ENCODE peak calls at places on chromosomes 2 and 18, in eight cellular contexts. S, X, H, Z, P, M, G and T are unnamed samples.
A peak's percentile ranks its signal among the peaks of the same experiment; 100 is the strongest.

GRCh38 chr2:30232027-30232800 is 880 bp downstream of the LBH start:
- DNase-seq in H (peak; percentile 56), G (peak; percentile 84), Z (peak; percentile 63), M (peak; percentile 44), P (peak; percentile 45), X (peak; percentile 69), S (peak; percentile 72), T (peak; percentile 43)

GRCh38 chr2:3097804-3098203 is 279.8 kb downstream of the EIPR1 start:
- DNase-seq in M (no peak), P (no peak), H (no peak), Z (no peak), G (no peak), X (no peak), S (no peak), T (no peak)

GRCh38 chr18:49913221-49913620 is 99.9 kb upstream of the ACAA2 start:
- DNase-seq in H (no peak), X (no peak), M (no peak), P (no peak), S (no peak), G (no peak), Z (no peak), T (no peak)

GRCh38 chr2:215677466-215677865 is 241.6 kb upstream of the FN1 start:
- DNase-seq in H (no peak), M (no peak), X (no peak), P (no peak), Z (peak; percentile 67), G (no peak), S (no peak), T (no peak)

GRCh38 chr18:47749195-47749973 is 181.1 kb downstream of the SMAD2 start:
- DNase-seq in X (peak; percentile 90), G (peak; percentile 90), M (peak; percentile 79), H (peak; percentile 68), S (peak; percentile 88), P (peak; percentile 81), Z (peak; percentile 44), T (peak; percentile 83)

GRCh38 chr2:198347349-198347748 is 543.0 kb downstream of the PLCL1 start:
- DNase-seq in X (no peak), P (no peak), G (no peak), M (no peak), H (no peak), Z (peak; percentile 26), S (no peak), T (no peak)

GRCh38 chr18:36735130-36735529 is 93.7 kb downstream of the TPGS2 start:
- DNase-seq in S (no peak), P (no peak), Z (no peak), X (no peak), M (no peak), H (no peak), G (no peak), T (no peak)

GRCh38 chr2:31347788-31348187 is 66.8 kb downstream of the XDH start:
- DNase-seq in H (no peak), P (no peak), S (no peak), Z (peak; percentile 74), M (peak; percentile 6), G (no peak), X (peak; percentile 57), T (no peak)

GRCh38 chr18:23239350-23239692 is 104.0 kb downstream of the CABLES1 start:
- DNase-seq in S (no peak), H (no peak), M (no peak), X (no peak), G (no peak), P (no peak), Z (no peak), T (no peak)

GRCh38 chr2:239727776-239728600 is 297.2 kb downstream of the NDUFA10 start:
- DNase-seq in S (peak; percentile 39), P (peak; percentile 46), X (no peak), Z (no peak), H (no peak), M (no peak), G (no peak), T (no peak)

GRCh38 chr2:181779288-181779871 is 99.1 kb upstream of the NEUROD1 start:
- DNase-seq in X (no peak), H (no peak), G (no peak), Z (peak; percentile 79), S (no peak), M (no peak), P (no peak), T (no peak)

GRCh38 chr2:45968946-45969584 is 317.6 kb downstream of the PRKCE start:
- DNase-seq in H (no peak), M (no peak), S (no peak), P (peak; percentile 49), Z (peak; percentile 80), X (no peak), G (no peak), T (no peak)

GRCh38 chr18:5197032-5197434 is at the start of gene AKAIN1:
- DNase-seq in G (peak; percentile 90), Z (peak; percentile 44), P (peak; percentile 26), S (no peak), H (peak; percentile 36), X (peak; percentile 95), M (peak; percentile 80), T (peak; percentile 16)

GRCh38 chr18:76672627-76673026 is 149.7 kb upstream of the ZNF236 start:
- DNase-seq in Z (peak; percentile 82), X (no peak), H (peak; percentile 7), M (no peak), G (peak; percentile 31), S (no peak), P (no peak), T (no peak)

GRCh38 chr2:219697811-219698683 is 70.6 kb downstream of the SLC4A3 start:
- DNase-seq in H (no peak), M (no peak), X (no peak), S (no peak), Z (no peak), P (no peak), G (no peak), T (no peak)

GRCh38 chr18:8348051-8348450 is 261.2 kb upstream of the RAB12 start:
- DNase-seq in M (no peak), Z (no peak), P (no peak), H (no peak), G (no peak), X (no peak), S (no peak), T (no peak)

GRCh38 chr2:119650206-119650605 is 28.8 kb upstream of the TMEM177 start:
- DNase-seq in P (no peak), S (no peak), X (no peak), M (no peak), Z (peak; percentile 49), G (no peak), H (no peak), T (no peak)

GRCh38 chr2:197088694-197089093 is 162.2 kb upstream of the PGAP1 start:
- DNase-seq in P (no peak), Z (peak; percentile 84), G (peak; percentile 42), H (no peak), M (no peak), S (no peak), X (no peak), T (no peak)

GRCh38 chr18:57135705-57136104 is 11.2 kb upstream of the BOD1L2 start:
- DNase-seq in X (no peak), G (no peak), H (no peak), M (no peak), S (no peak), P (no peak), Z (no peak), T (no peak)

GRCh38 chr2:15733867-15734765 is 142.4 kb downstream of the DDX1 start:
- DNase-seq in P (no peak), X (no peak), H (peak; percentile 33), S (no peak), Z (peak; percentile 78), G (peak; percentile 51), M (no peak), T (no peak)
- H3K27ac ChIP-seq in P (no peak overlapping the region), X (no peak overlapping the region), H (no peak overlapping the region), S (no peak overlapping the region), Z (no peak overlapping the region), G (peak overlapping the region; percentile 35), M (no peak overlapping the region), T (no peak overlapping the region)

GRCh38 chr2:47205576-47206141 is 50.6 kb upstream of the STPG4 start:
- DNase-seq in P (no peak), M (no peak), X (no peak), G (peak; percentile 68), Z (peak; percentile 80), S (no peak), H (no peak), T (no peak)

GRCh38 chr2:47204691-47205090 is 49.6 kb upstream of the STPG4 start:
- DNase-seq in P (no peak), S (no peak), X (no peak), G (no peak), M (no peak), H (no peak), Z (no peak), T (no peak)

GRCh38 chr2:47207614-47208013 is 52.5 kb upstream of the STPG4 start:
- DNase-seq in Z (no peak), H (no peak), S (no peak), G (no peak), X (no peak), P (no peak), M (no peak), T (no peak)

GRCh38 chr2:47211497-47212011 is 56.4 kb upstream of the STPG4 start:
- DNase-seq in S (no peak), P (no peak), Z (no peak), X (no peak), M (no peak), H (no peak), G (no peak), T (no peak)

DNA sequence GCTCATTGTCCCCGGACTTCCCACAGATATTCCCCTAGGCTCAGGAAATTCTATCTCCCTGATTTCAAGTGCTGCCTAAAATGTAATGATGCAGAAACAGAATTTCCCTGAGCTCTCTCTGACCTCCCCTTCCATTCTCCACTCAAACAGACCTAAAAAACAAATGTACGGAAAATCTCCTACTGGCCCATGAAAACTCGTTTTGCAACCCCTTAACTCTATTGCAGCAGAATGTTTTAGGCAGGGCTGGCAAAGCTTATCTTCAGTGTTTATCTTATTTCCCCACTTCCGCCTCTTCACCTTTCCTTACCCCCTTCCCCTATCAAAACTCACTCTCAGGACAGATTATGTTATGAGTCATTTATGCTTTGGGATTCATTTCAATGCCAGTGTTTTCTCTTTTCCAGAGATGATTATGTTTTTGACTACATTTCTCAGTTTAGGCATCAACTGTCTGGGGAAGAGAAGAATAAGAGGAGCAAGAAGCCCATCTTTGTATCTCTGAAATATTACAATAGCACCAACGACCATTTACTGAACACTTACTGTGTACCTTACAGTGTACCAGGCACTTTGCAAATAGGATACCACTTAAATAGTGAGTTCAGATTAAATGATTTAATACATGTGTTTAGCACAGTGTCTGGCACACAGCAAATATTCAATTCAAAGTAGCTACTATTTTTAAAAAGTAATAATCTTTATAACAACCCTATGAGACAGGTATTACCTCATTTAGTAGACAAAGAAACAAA is 53.9 kb upstream of the STPG4 start:
- DNase-seq in P (no peak), H (peak; percentile 56), Z (peak; percentile 70), S (no peak), M (no peak), X (no peak), G (peak; percentile 61), T (no peak)
- H3K27ac ChIP-seq in P (no peak overlapping the region), H (peak overlapping the region; percentile 8), Z (no peak overlapping the region), S (no peak overlapping the region), M (no peak overlapping the region), X (no peak overlapping the region), G (peak overlapping the region; percentile 57), T (no peak overlapping the region)

GRCh38 chr18:41752826-41753225 is 202.2 kb upstream of the PIK3C3 start:
- DNase-seq in H (no peak), Z (no peak), G (no peak), P (no peak), S (no peak), X (no peak), M (no peak), T (no peak)
- H3K27ac ChIP-seq in H (no peak overlapping the region), Z (no peak overlapping the region), G (no peak overlapping the region), P (no peak overlapping the region), S (no peak overlapping the region), X (no peak overlapping the region), M (no peak overlapping the region), T (no peak overlapping the region)

GRCh38 chr2:133452561-133452960 is 115.7 kb downstream of the NCKAP5 start:
- DNase-seq in P (no peak), S (no peak), H (no peak), X (no peak), Z (no peak), M (no peak), G (no peak), T (no peak)
- H3K27ac ChIP-seq in P (no peak overlapping the region), S (no peak overlapping the region), H (no peak overlapping the region), X (no peak overlapping the region), Z (no peak overlapping the region), M (no peak overlapping the region), G (no peak overlapping the region), T (no peak overlapping the region)